ENCODE peak calls at places on chromosomes 13 and 19, in ten cellular contexts. Z is CD8-positive, alpha-beta memory T cell; J is transverse colon; D is ascending aorta; G is tibial artery; P is CD4-positive, CD25-positive, alpha-beta regulatory T cell; T is CD8-positive, alpha-beta T cell; Q is pancreas; O is left ventricle myocardium inferior; V is PC-9. W is an unnamed sample. For H3K27me3, the result is how much of the 10 kb centered on the place peaks cover.

GRCh38 chr19:58476498-58477015 is 405 bp downstream of the ZNF446 start:
- DNase-seq in G (no peak), O (no peak), V (no peak), Q (no peak), D (peak), T (no peak), Z (no peak), J (no peak), P (no peak), W (no peak)

GRCh38 chr13:43185206-43185605 is 161.8 kb downstream of the DNAJC15 start:
- DNase-seq in O (no peak), V (no peak), T (no peak), D (no peak), G (no peak), J (no peak), Z (no peak), Q (no peak), P (no peak), W (no peak)

GRCh38 chr13:72536668-72537399 is 190.6 kb downstream of the MZT1 start:
- DNase-seq in P (no peak), Q (peak), Z (no peak), G (no peak), D (no peak), O (no peak), V (no peak), J (peak), T (no peak), W (no peak)

GRCh38 chr13:97275265-97275664 is 53.1 kb downstream of the MBNL2 start:
- DNase-seq in P (no peak), Z (no peak), J (no peak), Q (no peak), G (no peak), D (no peak), T (no peak), O (no peak), V (peak), W (no peak)

GRCh38 chr13:86567119-86567518 is 767.9 kb upstream of the SLITRK6 start:
- DNase-seq in T (no peak), G (no peak), D (no peak), Z (no peak), J (no peak), Q (peak), O (no peak), V (no peak), P (no peak), W (no peak)

GRCh38 chr13:67267136-67267535 is 37.0 kb upstream of the PCDH9 start:
- DNase-seq in Z (no peak), D (no peak), J (no peak), V (no peak), Q (no peak), P (no peak), G (no peak), T (no peak), O (no peak), W (no peak)

GRCh38 chr13:42548731-42549554 is 25.0 kb upstream of the TNFSF11 start:
- DNase-seq in T (no peak), D (peak), J (peak), V (no peak), O (no peak), Q (no peak), P (no peak), G (peak), Z (no peak), W (no peak)

GRCh38 chr13:44870456-44870929 is 118.8 kb downstream of the NUFIP1 start:
- DNase-seq in Z (no peak), P (no peak), J (peak), O (peak), G (no peak), T (no peak), D (peak), Q (peak), V (no peak), W (no peak)

GRCh38 chr13:84917252-84917878 is 881.9 kb downstream of the SLITRK6 start:
- DNase-seq in T (no peak), O (no peak), G (no peak), D (no peak), P (no peak), J (no peak), V (peak), Q (no peak), Z (no peak), W (no peak)

GRCh38 chr19:58549664-58550361 is 5.1 kb downstream of the CHMP2A start:
- DNase-seq in P (no peak), V (no peak), Q (no peak), J (no peak), D (peak), G (no peak), T (no peak), Z (no peak), O (no peak), W (no peak)

GRCh38 chr19:55563261-55563690 is 17.4 kb downstream of the ZNF579 start:
- DNase-seq in T (no peak), Z (no peak), D (no peak), P (no peak), Q (no peak), V (no peak), J (peak), G (no peak), O (peak), W (no peak)

GRCh38 chr13:35684432-35684831 is 207.9 kb upstream of the MAB21L1 start:
- DNase-seq in Q (no peak), D (no peak), T (no peak), G (no peak), V (no peak), O (no peak), Z (no peak), P (no peak), J (no peak), W (no peak)

GRCh38 chr13:70080030-70080429 is 27.6 kb upstream of the ATXN8OS start:
- DNase-seq in P (no peak), J (no peak), Z (no peak), Q (no peak), G (no peak), O (peak), D (no peak), V (no peak), T (no peak), W (no peak)

GRCh38 chr19:1063030-1063908 is 3.7 kb upstream of the ARHGAP45 start:
- DNase-seq in J (no peak), Z (peak), G (no peak), O (no peak), Q (no peak), T (peak), V (peak), D (no peak), P (peak), W (peak)

GRCh38 chr19:29741226-29741625 is 26.2 kb upstream of the C19orf12 start:
- DNase-seq in O (no peak), Q (no peak), G (no peak), V (no peak), D (no peak), Z (no peak), J (no peak), P (no peak), T (no peak), W (no peak)

GRCh38 chr19:6222884-6223283 is 56.9 kb downstream of the MLLT1 start:
- DNase-seq in V (no peak), Q (no peak), Z (no peak), D (no peak), G (no peak), O (no peak), P (no peak), T (no peak), J (no peak), W (no peak)

GRCh38 chr19:1942934-1943555 is 2.1 kb downstream of the CSNK1G2 start:
- DNase-seq in J (no peak), V (no peak), Q (no peak), Z (peak), P (no peak), O (no peak), G (no peak), T (no peak), D (no peak), W (no peak)

GRCh38 chr19:2648528-2648937 is 54.0 kb downstream of the GNG7 start:
- DNase-seq in P (peak), Q (peak), D (peak), Z (peak), G (no peak), V (peak), T (peak), O (peak), J (peak), W (peak)

GRCh38 chr19:49347835-49348234 is 12.6 kb downstream of the CD37 start:
- DNase-seq in Q (no peak), O (no peak), D (no peak), G (no peak), T (no peak), V (peak), Z (no peak), J (no peak), P (no peak), W (no peak)

GRCh38 chr13:36831291-36831690 is 12.3 kb downstream of the RFXAP start:
- DNase-seq in T (no peak), Q (no peak), V (no peak), O (no peak), G (no peak), J (no peak), D (no peak), P (no peak), Z (no peak), W (no peak)

GRCh38 chr13:65597839-65598818 is 1632.0 kb downstream of the PCDH9 start:
- DNase-seq in P (no peak), D (no peak), O (no peak), Q (no peak), T (no peak), Z (no peak), J (no peak), V (no peak), G (no peak), W (no peak)

GRCh38 chr19:45140533-45140932 is 20.2 kb downstream of the NKPD1 start:
- DNase-seq in P (no peak), G (no peak), Q (no peak), J (no peak), D (no peak), Z (no peak), O (no peak), V (no peak), T (no peak), W (no peak)

GRCh38 chr13:27177852-27178251 is 6.2 kb upstream of the USP12 start:
- DNase-seq in Z (no peak), O (no peak), J (no peak), G (no peak), V (no peak), P (no peak), T (no peak), Q (no peak), D (no peak), W (no peak)

DNA sequence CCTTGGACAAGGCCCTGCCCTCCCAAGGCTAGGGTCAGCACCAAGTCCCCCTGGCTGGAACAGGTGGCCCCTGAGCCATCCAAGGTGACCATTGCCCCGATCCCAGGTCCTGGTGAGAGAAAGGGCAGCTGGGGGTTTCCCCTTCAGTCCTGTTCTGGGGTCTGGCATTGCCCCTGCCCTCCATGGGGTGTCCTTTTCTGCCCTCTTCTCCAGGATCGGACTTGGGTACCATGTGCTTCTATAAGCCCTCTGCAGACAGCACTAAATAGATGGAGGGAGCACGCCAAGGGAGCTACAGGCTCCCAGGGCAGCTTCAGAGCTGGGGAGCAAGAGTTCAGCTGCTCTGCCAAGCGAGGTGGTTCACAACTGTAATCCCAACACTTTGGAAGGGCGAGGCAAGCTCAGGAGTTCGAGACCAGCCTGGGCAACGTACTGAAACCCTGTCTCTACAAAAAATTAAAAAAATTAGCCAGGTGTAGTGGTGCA is 13.5 kb upstream of the KCNN1 start:
- DNase-seq in J (no peak), O (no peak), D (no peak), P (no peak), G (no peak), Q (no peak), Z (no peak), T (no peak), V (no peak), W (no peak)
- H3K27ac ChIP-seq in J (no peak), O (no peak), D (no peak), P (no peak), G (no peak), Q (no peak), Z (peak), T (no peak), V (no peak), W (no peak)

DNA sequence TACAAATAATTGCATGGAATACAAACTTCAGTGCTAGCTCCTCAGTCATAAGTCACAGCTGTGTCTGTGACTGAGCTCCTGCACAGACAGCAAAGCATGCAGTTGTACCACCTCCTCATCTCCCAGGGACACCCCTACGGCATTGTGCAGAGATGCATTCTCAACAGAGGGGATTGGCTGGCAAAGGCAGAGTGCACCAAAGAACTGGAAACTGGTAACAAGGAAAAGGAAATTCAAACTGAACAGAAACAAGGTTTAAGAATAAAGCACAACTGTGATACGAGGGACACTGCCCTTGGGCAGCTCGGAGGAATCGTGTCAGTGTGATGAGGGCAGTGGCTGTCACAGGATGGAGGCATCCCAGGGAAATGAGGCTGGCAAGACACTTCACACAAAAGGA is 126.1 kb upstream of the SOX1 start:
- DNase-seq in T (no peak), V (no peak), Q (no peak), D (no peak), O (no peak), Z (no peak), G (no peak), P (no peak), J (no peak), W (no peak)
- H3K27me3 ChIP-seq in T (under half), V (half or more), Q (under half), D (under half), O (half or more), Z (under half), G (under half), P (under half), J (under half), W (under half)

GRCh38 chr19:39363909-39364457 is 21.8 kb downstream of the SAMD4B start:
- DNase-seq in O (peak), Z (no peak), J (no peak), Q (no peak), T (no peak), G (no peak), D (no peak), P (no peak), V (no peak), W (no peak)
- H3K27ac ChIP-seq in O (peak), Z (no peak), J (peak), Q (no peak), T (no peak), G (peak), D (peak), P (no peak), V (peak), W (no peak)

GRCh38 chr13:99857738-99858137 is 113.8 kb downstream of the ZIC5 start:
- DNase-seq in Z (no peak), V (no peak), O (no peak), T (no peak), D (no peak), J (no peak), Q (no peak), G (no peak), P (no peak), W (no peak)
- H3K27me3 ChIP-seq in Z (under half), V (under half), O (under half), T (under half), D (under half), J (under half), Q (under half), G (under half), P (under half), W (under half)

DNA sequence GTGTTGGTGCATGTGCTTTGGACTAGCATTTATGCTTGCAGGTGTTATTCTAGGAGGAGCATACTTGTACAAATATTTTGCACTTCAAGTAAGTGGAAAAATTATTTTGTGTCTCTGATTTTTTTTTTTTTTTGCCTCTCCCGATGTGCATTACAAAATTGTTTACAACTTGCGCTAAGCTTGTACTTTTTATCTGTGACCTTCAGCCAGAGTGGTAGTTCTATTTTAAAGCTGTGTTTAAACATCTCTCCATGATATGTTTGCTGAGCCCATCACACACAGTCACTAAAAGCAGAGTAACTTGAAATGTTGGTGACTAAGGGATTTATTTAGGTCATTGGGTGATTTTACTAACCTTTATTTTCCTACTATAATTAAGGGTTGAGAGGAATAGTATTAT is 20.8 kb downstream of the ITM2B start:
- DNase-seq in P (no peak), Q (no peak), D (no peak), J (no peak), O (no peak), G (no peak), Z (no peak), T (no peak), V (no peak), W (no peak)
- H3K27ac ChIP-seq in P (no peak), Q (no peak), D (no peak), J (no peak), O (peak), G (no peak), Z (no peak), T (no peak), V (no peak), W (no peak)